ENCODE peak calls at places on chromosomes 7 and 10, in ten cellular contexts. J, I, Y, C, U, Q, E, Z, B and V are unnamed samples.

GRCh38 chr7:1254281-1255082 is 21.8 kb downstream of the UNCX start:
- DNase-seq in J (no peak), I (no peak), Y (no peak), C (no peak), U (no peak), Q (no peak), E (no peak), Z (no peak), B (no peak), V (no peak)

GRCh38 chr10:72612203-72612826 is 13.6 kb downstream of the MICU1 start:
- DNase-seq in J (no peak), I (no peak), Y (no peak), C (peak), U (no peak), Q (no peak), E (no peak), Z (no peak), B (no peak), V (no peak)

GRCh38 chr10:131163444-131163843 is 148.1 kb downstream of the TCERG1L start:
- DNase-seq in J (no peak), I (no peak), Y (no peak), C (no peak), U (no peak), Q (no peak), E (no peak), Z (no peak), B (no peak), V (no peak)

GRCh38 chr7:98194672-98195457 is 16.4 kb upstream of the BHLHA15 start:
- DNase-seq in J (no peak), I (no peak), Y (no peak), C (no peak), U (no peak), Q (no peak), E (no peak), Z (no peak), B (no peak), V (no peak)

GRCh38 chr7:20441346-20441745 is 110.6 kb downstream of the ITGB8 start:
- DNase-seq in J (no peak), I (no peak), Y (no peak), C (no peak), U (no peak), Q (no peak), E (no peak), Z (no peak), B (no peak), V (no peak)

GRCh38 chr7:47451851-47452205 is 130.1 kb downstream of the TNS3 start:
- DNase-seq in J (no peak), I (no peak), Y (no peak), C (peak), U (no peak), Q (no peak), E (no peak), Z (no peak), B (no peak), V (no peak)

GRCh38 chr7:158247758-158248487 is 339.7 kb downstream of the PTPRN2 start:
- DNase-seq in J (no peak), I (no peak), Y (no peak), C (no peak), U (no peak), Q (no peak), E (no peak), Z (no peak), B (no peak), V (no peak)

GRCh38 chr7:48035967-48036478 is 680 bp downstream of the C7orf57 start:
- DNase-seq in J (no peak), I (peak), Y (no peak), C (peak), U (peak), Q (no peak), E (peak), Z (no peak), B (peak), V (no peak)

GRCh38 chr10:70656489-70656888 is 15.8 kb upstream of the ADAMTS14 start:
- DNase-seq in J (no peak), I (peak), Y (no peak), C (peak), U (peak), Q (no peak), E (no peak), Z (no peak), B (no peak), V (peak)

GRCh38 chr7:68865351-68865885 is 732.9 kb upstream of the AUTS2 start:
- DNase-seq in J (no peak), I (no peak), Y (no peak), C (no peak), U (peak), Q (no peak), E (no peak), Z (no peak), B (no peak), V (no peak)

GRCh38 chr7:22821702-22822485 is 755 bp downstream of the TOMM7 start:
- DNase-seq in J (no peak), I (peak), Y (no peak), C (peak), U (peak), Q (no peak), E (no peak), Z (peak), B (no peak), V (peak)

GRCh38 chr10:132987671-132988571 is 45.6 kb upstream of the CFAP46 start:
- DNase-seq in J (no peak), I (peak), Y (no peak), C (peak), U (peak), Q (no peak), E (no peak), Z (no peak), B (no peak), V (no peak)

GRCh38 chr10:49068672-49069217 is 46.6 kb downstream of the VSTM4 start:
- DNase-seq in J (no peak), I (no peak), Y (no peak), C (no peak), U (no peak), Q (no peak), E (no peak), Z (no peak), B (no peak), V (no peak)

GRCh38 chr10:20473361-20473760 is 423.8 kb downstream of the NEBL start:
- DNase-seq in J (no peak), I (no peak), Y (no peak), C (no peak), U (no peak), Q (no peak), E (no peak), Z (no peak), B (no peak), V (no peak)

GRCh38 chr10:110548002-110548401 is 19.5 kb upstream of the SMC3 start:
- DNase-seq in J (no peak), I (no peak), Y (no peak), C (no peak), U (no peak), Q (no peak), E (no peak), Z (no peak), B (no peak), V (no peak)